ENCODE peak calls at places on chromosome 21, in nine cellular contexts. W, L, Z, V, J, F, G, S and O are unnamed samples. For H3K4me1, the result is how much of the 10 kb centered on the place peaks cover.

GRCh38 chr21:35905973-35906357 is 154.4 kb downstream of the SETD4 start:
- DNase-seq in W (no peak), V (no peak), F (no peak), J (no peak), G (no peak), Z (peak), S (no peak), L (no peak), O (no peak)

GRCh38 chr21:16215193-16215592 is 485.4 kb downstream of the USP25 start:
- DNase-seq in J (no peak), V (no peak), G (no peak), F (no peak), Z (no peak), S (no peak), L (no peak), W (no peak), O (no peak)

GRCh38 chr21:38639782-38640750 is 141.8 kb upstream of the ERG start:
- DNase-seq in Z (no peak), V (no peak), G (no peak), W (no peak), L (no peak), S (no peak), J (no peak), F (no peak), O (no peak)

GRCh38 chr21:31142600-31142999 is 104.3 kb upstream of the KRTAP19-8 start:
- DNase-seq in Z (no peak), J (no peak), G (no peak), V (no peak), L (no peak), W (no peak), F (no peak), S (no peak), O (no peak)

GRCh38 chr21:38848187-38848609 is 42.5 kb downstream of the ETS2 start:
- DNase-seq in J (no peak), W (peak), F (peak), S (no peak), G (no peak), L (no peak), Z (no peak), V (peak), O (no peak)

GRCh38 chr21:31873696-31874599 is 1.1 kb downstream of the HUNK start:
- DNase-seq in G (no peak), L (no peak), J (peak), V (peak), S (no peak), F (peak), W (no peak), Z (peak), O (peak)

GRCh38 chr21:14616303-14617039 is 70.4 kb upstream of the SAMSN1 start:
- DNase-seq in F (no peak), W (no peak), S (no peak), G (no peak), Z (no peak), J (no peak), L (no peak), V (no peak), O (no peak)

GRCh38 chr21:39381009-39381408 is 32.1 kb upstream of the HMGN1 start:
- DNase-seq in Z (no peak), J (no peak), W (no peak), G (no peak), L (no peak), V (no peak), F (no peak), S (no peak), O (no peak)

GRCh38 chr21:43194303-43195130 is 25.7 kb downstream of the CRYAA start:
- DNase-seq in V (peak), W (no peak), S (peak), L (no peak), J (no peak), F (peak), G (peak), Z (peak), O (no peak)
- TF ChIP-seq POLR2A in V (no peak), W (no peak), S (no peak), L (no peak), J (no peak), F (no peak), G (no peak), Z (no peak), O (no peak)

GRCh38 chr21:45975017-45975595 is 6.5 kb upstream of the COL6A1 start:
- DNase-seq in Z (no peak), S (peak), W (no peak), L (no peak), J (peak), G (no peak), V (peak), F (peak), O (peak)
- H3K4me1 ChIP-seq in Z (half or more), S (under half), W (half or more), L (half or more), J (half or more), G (under half), V (under half), F (under half), O (under half)

DNA sequence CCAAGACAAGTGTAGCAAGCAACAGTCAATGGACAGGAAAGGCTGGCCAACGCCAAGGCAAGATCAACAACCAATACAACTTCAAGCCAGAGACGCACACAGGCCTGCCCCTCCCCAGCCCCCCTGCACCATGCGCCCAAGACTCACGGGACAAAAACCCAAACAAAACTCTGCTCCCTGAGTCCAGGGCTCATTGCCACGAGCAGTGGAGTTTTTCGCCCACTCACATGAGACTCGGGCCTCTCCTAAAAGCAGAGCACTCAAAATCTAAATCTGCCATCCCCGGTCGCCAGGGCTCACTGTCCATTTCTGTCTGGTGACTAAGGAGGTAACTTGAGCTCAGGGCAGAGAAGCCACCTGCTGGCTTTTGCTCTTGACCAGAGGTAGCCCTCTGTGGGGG is 174.8 kb downstream of the CLIC6 start:
- DNase-seq in G (no peak), F (no peak), V (no peak), J (peak), Z (no peak), S (no peak), W (no peak), L (no peak), O (no peak)
- TF ChIP-seq POLR2A in G (no peak), F (no peak), V (no peak), J (no peak), Z (no peak), S (no peak), W (no peak), L (no peak), O (no peak)

GRCh38 chr21:45361033-45361997 is 43.6 kb upstream of the COL18A1 start:
- DNase-seq in W (no peak), S (no peak), V (no peak), Z (no peak), J (no peak), L (no peak), G (no peak), F (peak), O (no peak)
- H3K4me1 ChIP-seq in W (under half), S (under half), V (under half), Z (half or more), J (under half), L (half or more), G (under half), F (under half), O (under half)

DNA sequence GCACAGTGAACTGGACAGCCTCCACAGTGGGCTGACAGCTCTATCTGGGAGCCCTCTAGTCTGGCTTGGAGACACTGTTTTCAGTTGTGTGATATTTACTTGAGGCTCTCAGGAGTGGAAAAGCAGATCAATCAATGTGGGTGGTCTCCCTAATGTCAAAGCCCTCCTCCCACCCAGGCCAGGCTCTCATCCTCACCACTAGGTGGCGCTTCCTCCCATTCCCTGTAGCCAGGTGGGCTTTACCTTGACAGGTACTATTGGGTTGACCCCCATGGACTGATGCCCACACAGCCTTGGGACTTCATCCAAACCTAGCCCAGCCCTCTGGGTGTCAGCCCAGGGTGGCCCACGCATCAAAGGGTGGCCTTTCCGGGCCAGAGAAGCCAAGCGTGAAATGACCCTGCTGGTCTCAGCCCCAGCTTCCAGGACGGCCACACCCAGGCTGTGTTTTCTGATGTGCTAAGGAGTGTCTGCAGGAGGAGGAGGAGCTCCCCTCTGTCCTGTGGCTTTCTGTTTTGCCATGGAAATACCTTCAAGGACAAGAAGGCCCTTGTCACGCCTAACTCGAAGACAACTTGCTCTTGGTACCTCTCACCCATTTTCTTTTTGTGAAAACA is 54.0 kb downstream of the CLIC6 start:
- DNase-seq in J (no peak), V (no peak), W (no peak), L (no peak), Z (no peak), F (no peak), S (no peak), G (no peak), O (no peak)
- TF ChIP-seq POLR2A in J (no peak), V (no peak), W (no peak), L (no peak), Z (no peak), F (no peak), S (no peak), G (no peak), O (no peak)

DNA sequence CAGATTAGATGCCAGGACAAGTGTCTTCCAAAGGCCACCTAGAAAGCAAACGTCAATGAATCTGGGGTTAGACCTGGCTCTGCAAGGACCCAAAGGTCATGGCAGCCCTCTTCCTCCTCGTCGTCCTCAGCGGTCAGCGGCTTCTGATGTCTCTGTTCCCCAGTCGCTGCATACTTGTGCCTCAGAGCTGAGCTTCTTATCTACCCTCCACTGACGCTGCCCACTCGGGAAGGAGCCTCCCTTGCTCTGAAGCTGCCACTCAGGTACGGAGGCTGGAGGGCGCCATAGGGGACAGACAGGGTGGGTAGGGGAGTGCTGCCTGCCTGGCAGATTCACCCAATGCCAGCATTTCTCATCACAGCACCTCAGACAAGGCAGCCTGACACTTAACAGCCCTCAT is 11.4 kb upstream of the UMODL1 start:
- DNase-seq in V (no peak), G (no peak), W (no peak), J (no peak), L (no peak), S (no peak), F (peak), Z (no peak), O (no peak)
- H3K4me1 ChIP-seq in V (under half), G (under half), W (under half), J (under half), L (half or more), S (under half), F (under half), Z (under half), O (under half)

DNA sequence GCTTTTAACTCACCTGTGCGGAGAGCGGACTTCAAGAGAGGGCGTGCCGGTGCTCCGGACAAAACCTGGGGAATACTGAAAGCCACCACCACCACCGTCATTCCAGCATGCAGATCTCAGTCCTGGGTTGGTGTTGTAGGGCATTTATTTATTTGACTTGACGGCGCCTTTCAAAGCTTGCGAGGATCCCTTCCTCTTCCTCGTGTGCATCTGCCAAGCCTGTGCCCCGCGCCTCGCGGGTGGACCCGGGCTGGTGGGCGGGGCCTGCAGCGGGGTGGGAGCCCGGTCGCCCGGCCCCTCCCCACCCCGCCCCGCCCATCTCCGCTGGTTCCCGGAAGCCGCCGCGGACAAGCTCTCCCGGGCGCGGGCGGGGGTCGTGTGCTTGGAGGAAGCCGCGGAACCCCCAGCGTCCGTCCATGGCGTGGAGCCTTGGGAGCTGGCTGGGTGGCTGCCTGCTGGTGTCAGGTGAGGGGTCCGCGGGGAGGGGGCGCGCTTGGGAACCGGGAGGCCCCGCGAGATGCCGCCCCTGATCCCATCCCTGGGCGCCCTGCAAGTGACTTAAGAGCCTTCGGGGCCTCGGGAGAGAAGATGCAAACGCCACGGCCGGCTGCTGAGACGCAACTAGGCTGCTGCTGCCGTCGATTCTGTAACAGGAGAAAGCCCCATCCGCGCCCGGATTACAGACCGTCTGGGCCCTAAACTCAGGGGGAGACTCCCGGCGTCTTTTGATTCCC is at the start of gene IL10RB:
- DNase-seq in L (peak), J (peak), V (peak), S (peak), G (peak), W (peak), F (peak), Z (peak), O (peak)
- TF ChIP-seq POLR2A in L (peak), J (peak), V (peak), S (no peak), G (peak), W (peak), F (no peak), Z (no peak), O (peak)

GRCh38 chr21:45913886-45914285 is 67.7 kb upstream of the COL6A1 start:
- DNase-seq in F (peak), Z (no peak), J (no peak), S (no peak), V (no peak), G (no peak), L (no peak), W (no peak), O (no peak)

GRCh38 chr21:45918011-45918410 is 63.6 kb upstream of the COL6A1 start:
- DNase-seq in F (peak), L (no peak), S (no peak), V (no peak), W (no peak), J (no peak), Z (no peak), G (no peak), O (no peak)

GRCh38 chr21:45917241-45917640 is 64.3 kb upstream of the COL6A1 start:
- DNase-seq in G (no peak), F (peak), Z (no peak), S (no peak), V (no peak), W (no peak), J (no peak), L (no peak), O (no peak)

GRCh38 chr21:45914321-45914845 is 67.2 kb upstream of the COL6A1 start:
- DNase-seq in S (no peak), J (no peak), V (no peak), F (peak), G (no peak), Z (no peak), L (no peak), W (no peak), O (no peak)

DNA sequence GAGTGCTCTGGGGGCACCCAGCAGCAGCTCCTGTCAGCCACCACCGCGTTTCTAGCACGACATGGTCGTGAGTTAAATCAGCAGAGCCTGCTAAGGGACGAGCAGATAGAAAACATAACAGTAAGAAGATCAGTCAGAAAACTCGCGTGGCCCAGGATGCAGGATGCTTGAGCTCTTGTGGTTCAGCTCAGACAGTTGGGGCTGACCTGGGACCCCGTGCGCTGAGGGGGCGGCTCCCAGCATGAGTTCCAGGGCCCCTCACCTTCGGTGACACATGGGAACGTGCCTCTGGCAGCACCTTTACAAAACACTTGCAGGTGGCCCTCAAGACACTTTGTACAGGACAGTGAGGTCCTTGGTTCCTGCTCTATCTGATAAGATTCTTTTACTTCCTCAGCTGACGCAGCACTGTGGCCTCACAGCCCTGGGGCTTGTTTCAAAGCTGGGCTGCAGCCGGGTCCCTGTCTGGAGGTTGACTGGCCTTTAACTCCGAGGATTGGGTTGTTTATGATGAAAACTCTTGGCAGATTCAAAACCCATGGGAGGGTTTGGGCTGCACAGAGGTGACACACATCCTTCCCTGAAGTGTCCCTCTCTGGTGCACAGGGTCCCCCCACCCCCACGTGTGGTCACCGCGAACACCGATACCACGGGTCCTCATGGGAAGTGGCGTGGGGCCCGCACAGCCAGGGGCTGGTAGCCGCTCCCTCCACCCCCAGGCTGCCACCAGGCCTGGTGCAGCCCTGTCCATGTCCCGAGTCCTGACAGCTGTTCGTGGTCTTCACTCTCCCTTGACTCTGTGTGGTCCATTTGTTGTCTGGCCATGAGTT is 65.3 kb upstream of the COL6A1 start:
- DNase-seq in V (no peak), L (no peak), F (peak), J (no peak), S (no peak), G (peak), W (no peak), Z (no peak), O (no peak)
- H3K4me1 ChIP-seq in V (under half), L (under half), F (under half), J (under half), S (under half), G (under half), W (under half), Z (under half), O (under half)

DNA sequence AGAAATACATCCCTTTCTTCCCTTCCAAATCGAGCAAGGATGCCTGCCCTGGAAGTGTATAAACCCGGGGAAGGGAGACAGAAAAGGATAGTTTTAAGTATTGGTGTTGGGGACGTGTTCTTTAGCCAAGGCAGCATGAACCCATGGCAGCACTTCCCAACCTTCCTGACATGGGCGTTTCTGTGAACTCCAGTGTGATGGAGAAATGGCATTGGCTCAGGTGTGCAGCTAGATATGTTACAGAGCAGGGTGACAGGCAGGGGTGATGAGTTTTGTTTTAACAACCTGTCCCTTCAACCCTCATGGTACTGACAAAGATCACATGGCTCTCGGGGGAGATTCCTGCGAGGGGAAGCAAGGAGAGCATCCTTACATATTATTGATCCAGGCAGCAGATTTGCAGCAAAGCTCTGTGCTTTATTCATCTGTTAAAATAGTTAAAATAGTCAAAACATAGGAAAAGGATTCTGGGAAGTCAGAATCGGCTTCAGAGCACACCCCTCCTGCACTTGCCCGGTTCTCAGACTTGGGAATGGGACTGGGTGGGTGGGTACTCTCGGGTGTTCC is 4.0 kb downstream of the MX1 start:
- DNase-seq in Z (no peak), G (no peak), S (no peak), V (no peak), L (no peak), W (peak), F (no peak), J (no peak), O (no peak)
- TF ChIP-seq POLR2A in Z (no peak), G (no peak), S (no peak), V (no peak), L (no peak), W (no peak), F (no peak), J (no peak), O (no peak)

GRCh38 chr21:26553921-26554320 is 19.2 kb downstream of the CYYR1 start:
- DNase-seq in J (no peak), W (no peak), Z (no peak), V (no peak), S (no peak), G (no peak), F (no peak), L (no peak), O (no peak)
- H3K4me1 ChIP-seq in J (under half), W (under half), Z (under half), V (under half), S (under half), G (under half), F (under half), L (under half), O (under half)